ENCODE peak calls at places on chromosomes 12 and 14, in nine cellular contexts. K, J, H, Z, P, M, L, A and Q are unnamed samples.

GRCh38 chr14:73125169-73125588 is 11.1 kb upstream of the PSEN1 start:
- DNase-seq in P (no peak), L (no peak), H (no peak), J (no peak), M (no peak), K (no peak), A (peak), Z (no peak), Q (no peak)

GRCh38 chr14:56378474-56378873 is 201.1 kb upstream of the TMEM260 start:
- DNase-seq in A (no peak), J (peak), M (peak), L (no peak), H (no peak), K (peak), P (peak), Z (peak), Q (no peak)

GRCh38 chr14:58646479-58646878 is 8.7 kb downstream of the DACT1 start:
- DNase-seq in K (no peak), Z (no peak), M (no peak), H (no peak), J (no peak), A (no peak), P (no peak), L (no peak), Q (no peak)

GRCh38 chr12:26195250-26195640 is at the start of gene SSPN:
- DNase-seq in L (peak), J (no peak), M (peak), K (peak), H (peak), Z (peak), P (no peak), A (peak), Q (no peak)

GRCh38 chr14:89719371-89720075 is 235.0 kb downstream of the EFCAB11 start:
- DNase-seq in P (no peak), J (no peak), Z (no peak), A (no peak), H (no peak), L (no peak), M (no peak), K (no peak), Q (no peak)

GRCh38 chr12:13210543-13211190 is 14.1 kb downstream of the EMP1 start:
- DNase-seq in J (no peak), P (no peak), L (no peak), K (no peak), M (peak), Z (no peak), A (no peak), H (no peak), Q (no peak)

GRCh38 chr14:22871962-22872832 is 657 bp downstream of the LRP10 start:
- DNase-seq in H (peak), K (peak), L (peak), P (peak), A (peak), J (no peak), Z (peak), M (peak), Q (peak)

GRCh38 chr12:13102481-13103195 is 829 bp downstream of the GSG1 start:
- DNase-seq in Z (peak), H (no peak), K (peak), M (peak), J (no peak), L (no peak), A (no peak), P (no peak), Q (no peak)

GRCh38 chr12:90100619-90101018 is 392.0 kb upstream of the ATP2B1 start:
- DNase-seq in K (no peak), J (no peak), M (no peak), H (no peak), A (no peak), Z (no peak), L (no peak), P (no peak), Q (no peak)

GRCh38 chr12:53552346-53553327 is 45.4 kb upstream of the NPFF start:
- DNase-seq in L (no peak), Z (no peak), J (no peak), P (no peak), H (no peak), A (no peak), M (no peak), K (no peak), Q (no peak)

GRCh38 chr14:50045039-50045711 is 71.2 kb downstream of the VCPKMT start:
- DNase-seq in H (peak), Z (peak), P (peak), L (peak), A (no peak), J (no peak), M (peak), K (peak), Q (peak)

GRCh38 chr14:79325071-79325470 is 886.2 kb downstream of the DIO2 start:
- DNase-seq in H (peak), L (no peak), A (no peak), M (no peak), K (no peak), J (no peak), P (no peak), Z (no peak), Q (no peak)

GRCh38 chr14:93475471-93475870 is 44.7 kb downstream of the UNC79 start:
- DNase-seq in A (peak), J (no peak), Z (no peak), H (no peak), M (no peak), K (no peak), P (no peak), L (no peak), Q (no peak)

GRCh38 chr12:57621497-57622292 is 10.5 kb downstream of the ARHGEF25 start:
- DNase-seq in H (peak), J (no peak), L (peak), A (peak), K (peak), P (no peak), Z (peak), M (peak), Q (peak)

GRCh38 chr14:73311710-73312035 is 74.4 kb downstream of the PAPLN start:
- DNase-seq in H (no peak), A (no peak), J (no peak), P (no peak), K (no peak), L (no peak), Z (no peak), M (no peak), Q (no peak)

GRCh38 chr12:24172773-24173447 is 223.4 kb upstream of the SOX5 start:
- DNase-seq in Z (no peak), P (no peak), A (no peak), J (no peak), K (no peak), H (no peak), M (no peak), L (no peak), Q (no peak)

GRCh38 chr12:88993655-88994054 is 358.6 kb downstream of the DUSP6 start:
- DNase-seq in A (peak), L (no peak), P (peak), H (no peak), J (peak), K (peak), M (peak), Z (peak), Q (no peak)

GRCh38 chr12:123533672-123534643 is at the start of gene RILPL1:
- DNase-seq in L (peak), H (peak), M (peak), K (peak), Z (peak), P (no peak), J (no peak), A (peak), Q (peak)
- H3K4me3 ChIP-seq in L (peak), H (peak), M (peak), K (peak), Z (peak), P (peak), J (peak), A (peak), Q (peak)

GRCh38 chr12:9707864-9708808 is 24.8 kb downstream of the CLECL1 start:
- DNase-seq in P (peak), K (peak), M (peak), A (peak), J (no peak), Z (peak), L (peak), H (peak), Q (peak)

GRCh38 chr12:9710584-9711375 is 22.1 kb downstream of the CLECL1 start:
- DNase-seq in Z (no peak), L (no peak), M (no peak), P (no peak), K (no peak), H (no peak), J (no peak), A (peak), Q (no peak)

GRCh38 chr12:9706081-9706685 is 26.7 kb downstream of the CLECL1 start:
- DNase-seq in Z (no peak), P (no peak), J (no peak), K (no peak), A (no peak), H (no peak), M (no peak), L (no peak), Q (no peak)

GRCh38 chr12:9708853-9709252 is 24.0 kb downstream of the CLECL1 start:
- DNase-seq in A (no peak), K (no peak), P (no peak), L (no peak), J (no peak), H (no peak), M (no peak), Z (no peak), Q (no peak)

GRCh38 chr12:9707356-9707755 is 25.5 kb downstream of the CLECL1 start:
- DNase-seq in L (no peak), J (no peak), A (no peak), Z (no peak), H (no peak), P (no peak), K (no peak), M (no peak), Q (no peak)
- H3K4me3 ChIP-seq in L (no peak), J (no peak), A (no peak), Z (no peak), H (no peak), P (no peak), K (no peak), M (no peak), Q (peak)

GRCh38 chr14:104563191-104563741 is 16.3 kb upstream of the C14orf180 start:
- DNase-seq in J (no peak), M (no peak), H (no peak), L (no peak), P (no peak), Z (no peak), A (no peak), K (no peak), Q (no peak)
- H3K4me3 ChIP-seq in J (no peak), M (no peak), H (no peak), L (no peak), P (no peak), Z (no peak), A (no peak), K (no peak), Q (no peak)

GRCh38 chr12:7638064-7638763 is 27.5 kb downstream of the APOBEC1 start:
- DNase-seq in L (no peak), J (no peak), H (no peak), A (peak), P (no peak), M (no peak), Z (no peak), K (no peak), Q (no peak)
- H3K4me3 ChIP-seq in L (no peak), J (no peak), H (no peak), A (peak), P (no peak), M (no peak), Z (peak), K (no peak), Q (no peak)

GRCh38 chr14:99976021-99976420 is 89.2 kb upstream of the EVL start:
- DNase-seq in J (no peak), K (no peak), Z (no peak), L (no peak), H (no peak), M (no peak), P (no peak), A (no peak), Q (no peak)
- H3K4me3 ChIP-seq in J (no peak), K (no peak), Z (no peak), L (no peak), H (no peak), M (no peak), P (no peak), A (no peak), Q (no peak)

DNA sequence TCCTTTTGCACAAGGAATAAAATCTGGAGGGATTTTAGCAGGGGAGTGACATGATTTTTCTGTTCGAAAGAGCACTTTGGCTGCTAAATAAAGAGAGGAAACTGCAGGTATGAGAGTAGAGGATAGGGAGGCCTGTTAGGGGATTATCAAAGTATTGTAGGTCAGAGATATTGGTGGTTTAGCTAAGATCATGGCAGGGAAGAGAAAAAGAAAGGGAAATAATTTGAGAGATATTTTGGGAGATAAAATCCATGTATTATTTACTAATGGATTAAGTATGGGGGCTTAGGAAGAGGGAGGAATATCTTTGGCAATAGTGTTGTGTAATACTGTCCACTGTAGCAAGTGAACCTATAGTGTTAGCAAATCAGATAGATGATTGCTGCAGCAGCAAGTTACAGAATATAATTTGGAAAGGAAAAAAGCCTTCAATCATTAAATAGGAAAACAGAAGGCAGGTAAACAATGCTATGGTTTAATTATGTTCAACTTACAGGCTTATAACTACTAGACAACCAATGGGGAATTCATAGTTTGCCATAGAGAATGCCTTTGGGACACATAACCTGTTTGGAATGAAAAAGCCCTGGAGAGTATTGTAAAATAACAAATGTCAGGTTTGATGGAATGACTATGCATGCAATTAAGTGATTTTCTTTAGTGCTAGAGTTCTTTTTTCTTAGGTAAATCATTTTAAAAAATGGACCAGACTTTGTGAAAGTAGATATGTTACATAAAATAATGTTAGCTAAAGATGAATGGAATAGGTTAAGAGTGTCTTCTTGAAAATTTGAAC is 50.5 kb downstream of the ADIPOR2 start:
- DNase-seq in L (no peak), K (no peak), Z (no peak), A (no peak), M (peak), H (no peak), J (no peak), P (no peak), Q (no peak)
- H3K4me3 ChIP-seq in L (no peak), K (no peak), Z (no peak), A (no peak), M (no peak), H (no peak), J (no peak), P (no peak), Q (no peak)

GRCh38 chr14:76963366-76963765 is 65.1 kb downstream of the IRF2BPL start:
- DNase-seq in Z (no peak), K (no peak), M (no peak), P (no peak), L (no peak), A (no peak), H (peak), J (no peak), Q (no peak)
- H3K4me3 ChIP-seq in Z (no peak), K (no peak), M (no peak), P (no peak), L (no peak), A (no peak), H (no peak), J (no peak), Q (no peak)

GRCh38 chr14:103123128-103123633 is at the start of gene TNFAIP2:
- DNase-seq in Z (peak), A (peak), K (peak), J (no peak), L (peak), P (no peak), M (peak), H (peak), Q (no peak)

GRCh38 chr14:103123634-103124500 is 606 bp downstream of the TNFAIP2 start:
- DNase-seq in Z (peak), P (no peak), A (peak), M (peak), K (peak), J (no peak), L (peak), H (peak), Q (no peak)

GRCh38 chr14:103121846-103122577 is 1.2 kb upstream of the TNFAIP2 start:
- DNase-seq in L (peak), Z (peak), M (peak), P (no peak), K (peak), H (peak), J (peak), A (peak), Q (no peak)

GRCh38 chr14:103121161-103121845 is 2.0 kb upstream of the TNFAIP2 start:
- DNase-seq in P (no peak), A (no peak), L (peak), K (peak), J (no peak), Z (peak), H (peak), M (peak), Q (no peak)

GRCh38 chr14:103122578-103123127 is 608 bp upstream of the TNFAIP2 start:
- DNase-seq in Z (peak), M (peak), J (no peak), K (no peak), A (no peak), H (peak), P (no peak), L (no peak), Q (no peak)
- H3K4me3 ChIP-seq in Z (no peak), M (peak), J (peak), K (no peak), A (peak), H (no peak), P (no peak), L (no peak), Q (no peak)

GRCh38 chr12:122228092-122228491 is 2.2 kb upstream of the DIABLO start:
- DNase-seq in L (no peak), J (no peak), Z (no peak), A (no peak), K (no peak), P (no peak), H (no peak), M (no peak), Q (no peak)
- H3K4me3 ChIP-seq in L (no peak), J (no peak), Z (no peak), A (no peak), K (no peak), P (no peak), H (no peak), M (no peak), Q (peak)